ENCODE peak calls at places on chromosomes 11 and 22, in five cellular contexts. G, T, H, L and E are unnamed samples.

GRCh38 chr22:38842512-38843200 is 1.2 kb downstream of the NPTXR start:
- DNase-seq in G (no peak), T (no peak), H (no peak), L (no peak), E (no peak)

GRCh38 chr11:127493330-127493729 is 492.8 kb upstream of the KIRREL3 start:
- DNase-seq in G (no peak), T (no peak), H (no peak), L (peak; percentile 45), E (no peak)

GRCh38 chr11:105524286-105524685 is 85.6 kb upstream of the GRIA4 start:
- DNase-seq in G (no peak), T (no peak), H (no peak), L (peak; percentile 2), E (no peak)

GRCh38 chr11:94549166-94549565 is 5.4 kb downstream of the FUT4 start:
- DNase-seq in G (no peak), T (no peak), H (no peak), L (no peak), E (no peak)

GRCh38 chr11:134580635-134581025 is 168.6 kb upstream of the B3GAT1 start:
- DNase-seq in G (no peak), T (no peak), H (no peak), L (no peak), E (peak; percentile 2)

GRCh38 chr11:3014943-3015342 is 22.8 kb upstream of the NAP1L4 start:
- DNase-seq in G (no peak), T (no peak), H (no peak), L (no peak), E (peak; percentile 30)

GRCh38 chr22:19659805-19660345 is 54.4 kb upstream of the SEPTIN5 start:
- DNase-seq in G (peak; percentile 22), T (no peak), H (no peak), L (no peak), E (no peak)

GRCh38 chr11:14357843-14358728 is 897 bp downstream of the RRAS2 start:
- DNase-seq in G (no peak), T (no peak), H (no peak), L (peak; percentile 93), E (peak; percentile 30)

GRCh38 chr11:112453601-112454577 is 193.2 kb upstream of the PLET1 start:
- DNase-seq in G (no peak), T (no peak), H (no peak), L (peak; percentile 37), E (peak; percentile 18)

GRCh38 chr22:22042009-22042408 is 59.4 kb upstream of the TOP3B start:
- DNase-seq in G (no peak), T (no peak), H (no peak), L (no peak), E (no peak)

GRCh38 chr11:72598901-72599300 is 75.3 kb downstream of the PDE2A start:
- DNase-seq in G (no peak), T (peak; percentile 74), H (no peak), L (peak; percentile 85), E (no peak)

GRCh38 chr22:36145881-36146280 is 14.7 kb downstream of the APOL3 start:
- DNase-seq in G (no peak), T (no peak), H (no peak), L (no peak), E (no peak)

GRCh38 chr11:126538071-126538470 is 182.6 kb downstream of the ST3GAL4 start:
- DNase-seq in G (no peak), T (no peak), H (no peak), L (no peak), E (no peak)

GRCh38 chr11:2213384-2213842 is 41.8 kb upstream of the TH start:
- DNase-seq in G (peak; percentile 58), T (peak; percentile 39), H (no peak), L (peak; percentile 54), E (peak; percentile 60)

GRCh38 chr11:95968585-95968984 is 44.7 kb upstream of the MTMR2 start:
- DNase-seq in G (no peak), T (no peak), H (no peak), L (no peak), E (no peak)

GRCh38 chr11:5291207-5291838 is 10.4 kb downstream of the OR51B4 start:
- DNase-seq in G (no peak), T (no peak), H (no peak), L (peak; percentile 44), E (no peak)

GRCh38 chr11:128467610-128468041 is 119.7 kb downstream of the ETS1 start:
- DNase-seq in G (no peak), T (no peak), H (no peak), L (no peak), E (peak; percentile 29)

GRCh38 chr11:105130189-105130813 is 9.3 kb downstream of the CARD18 start:
- DNase-seq in G (no peak), T (no peak), H (no peak), L (no peak), E (no peak)

GRCh38 chr11:12757416-12757815 is 83.2 kb downstream of the TEAD1 start:
- DNase-seq in G (no peak), T (no peak), H (no peak), L (no peak), E (no peak)

GRCh38 chr11:2760196-2760871 is 60.5 kb upstream of the KCNQ1OT1 start:
- DNase-seq in G (peak; percentile 60), T (no peak), H (no peak), L (no peak), E (no peak)

GRCh38 chr11:68842427-68843051 is 823 bp upstream of the CPT1A start:
- DNase-seq in G (no peak), T (no peak), H (no peak), L (no peak), E (no peak)

GRCh38 chr11:18804621-18805020 is 13.0 kb upstream of the PTPN5 start:
- DNase-seq in G (no peak), T (no peak), H (no peak), L (no peak), E (no peak)

GRCh38 chr22:40610329-40610850 is 26.1 kb downstream of the MRTFA start:
- DNase-seq in G (no peak), T (no peak), H (no peak), L (no peak), E (no peak)

GRCh38 chr11:41926339-41926738 is 466.9 kb upstream of the LRRC4C start:
- DNase-seq in G (no peak), T (no peak), H (no peak), L (no peak), E (no peak)

GRCh38 chr11:34641981-34642380 is 21.1 kb downstream of the EHF start:
- DNase-seq in G (no peak), T (no peak), H (no peak), L (no peak), E (no peak)

GRCh38 chr11:110295487-110296225 is 758 bp downstream of the RDX start:
- DNase-seq in G (peak; percentile 84), T (peak; percentile 65), H (peak; percentile 25), L (peak; percentile 79), E (peak; percentile 58)

GRCh38 chr22:28978158-28978557 is 83.5 kb downstream of the C22orf31 start:
- DNase-seq in G (no peak), T (peak; percentile 47), H (no peak), L (no peak), E (no peak)

GRCh38 chr11:95084509-95084908 is 5.1 kb upstream of the ENDOD1 start:
- DNase-seq in G (no peak), T (no peak), H (no peak), L (no peak), E (no peak)